ENCODE peak calls at places on chromosomes 2 and 18, in eight cellular contexts. M is H54, H is NCI-H2171 treated with DMSO at 0.1 percent for 48 hours, X is AG10803, G is kidney epithelial cell, F is occipital lobe, J is hypothalamus, D is WERI-Rb-1. U is an unnamed sample.

GRCh38 chr2:181063696-181064095 is 83.3 kb downstream of the UBE2E3 start:
- DNase-seq in H (no peak), X (no peak), D (no peak), J (no peak), F (no peak), G (no peak), M (no peak), U (no peak)

GRCh38 chr2:39949131-39949530 is 170.1 kb upstream of the THUMPD2 start:
- DNase-seq in M (no peak), D (no peak), X (no peak), J (no peak), F (no peak), G (no peak), H (no peak), U (peak)

GRCh38 chr2:229519655-229520054 is 194.7 kb downstream of the DNER start:
- DNase-seq in F (no peak), H (no peak), G (no peak), M (no peak), D (no peak), X (no peak), J (no peak), U (peak)

GRCh38 chr2:85593023-85593422 is 2.5 kb upstream of the RNF181 start:
- DNase-seq in X (no peak), H (no peak), F (no peak), D (no peak), J (no peak), G (no peak), M (no peak), U (no peak)

GRCh38 chr2:241391892-241392665 is 36.0 kb downstream of the FARP2 start:
- DNase-seq in D (peak), F (no peak), X (peak), G (no peak), J (no peak), H (no peak), M (no peak), U (no peak)

GRCh38 chr2:136703214-136703613 is 62.1 kb upstream of the THSD7B start:
- DNase-seq in X (no peak), G (no peak), M (no peak), D (no peak), F (no peak), H (no peak), J (no peak), U (no peak)

GRCh38 chr2:222930862-222931261 is 70.0 kb downstream of the ACSL3 start:
- DNase-seq in H (no peak), X (no peak), G (no peak), D (no peak), J (no peak), F (no peak), M (no peak), U (peak)

GRCh38 chr18:76859474-76860339 is 37.4 kb downstream of the ZNF236 start:
- DNase-seq in D (no peak), G (no peak), X (no peak), H (no peak), M (no peak), F (no peak), J (no peak), U (no peak)

GRCh38 chr2:176656776-176657140 is 387.5 kb downstream of the MTX2 start:
- DNase-seq in M (no peak), X (no peak), H (no peak), F (no peak), G (no peak), J (no peak), D (no peak), U (no peak)

GRCh38 chr2:173630425-173631122 is 275.9 kb downstream of the CDCA7 start:
- DNase-seq in X (no peak), F (no peak), G (no peak), M (no peak), D (no peak), J (no peak), H (no peak), U (no peak)

GRCh38 chr2:28590496-28591301 is 94.8 kb downstream of the PLB1 start:
- DNase-seq in F (no peak), X (no peak), J (no peak), D (no peak), G (no peak), M (no peak), H (no peak), U (no peak)

GRCh38 chr18:8493141-8493540 is 116.1 kb upstream of the RAB12 start:
- DNase-seq in J (no peak), D (no peak), H (no peak), G (no peak), M (no peak), F (no peak), X (no peak), U (no peak)

GRCh38 chr2:150478206-150478974 is 9.1 kb downstream of the RND3 start:
- DNase-seq in G (no peak), X (peak), F (no peak), M (no peak), J (no peak), D (no peak), H (no peak), U (peak)

GRCh38 chr2:187075106-187076070 is 226.4 kb upstream of the ZSWIM2 start:
- DNase-seq in F (no peak), X (no peak), J (no peak), D (no peak), M (no peak), H (no peak), G (no peak), U (no peak)

GRCh38 chr2:239396881-239397681 is 3.7 kb downstream of the HDAC4 start:
- DNase-seq in H (no peak), G (no peak), M (no peak), D (no peak), J (no peak), X (no peak), F (no peak), U (no peak)

GRCh38 chr2:28201711-28202180 is 190.9 kb upstream of the FOSL2 start:
- DNase-seq in J (no peak), F (no peak), M (no peak), D (peak), H (no peak), X (no peak), G (no peak), U (no peak)

GRCh38 chr2:8168876-8169275 is 513.0 kb upstream of the ID2 start:
- DNase-seq in J (no peak), X (no peak), F (no peak), D (no peak), M (no peak), G (no peak), H (no peak), U (no peak)

GRCh38 chr2:207166349-207167128 is 791 bp upstream of the KLF7 start:
- DNase-seq in D (peak), J (peak), H (peak), G (no peak), F (peak), M (peak), X (peak), U (peak)

GRCh38 chr18:48944634-48945033 is 6.1 kb downstream of the SMAD7 start:
- DNase-seq in H (no peak), D (no peak), X (no peak), F (no peak), G (no peak), M (no peak), J (no peak), U (peak)

GRCh38 chr2:118987886-118988285 is 45.9 kb downstream of the MARCO start:
- DNase-seq in J (no peak), G (no peak), M (no peak), F (no peak), X (no peak), H (no peak), D (no peak), U (no peak)

GRCh38 chr2:96636772-96637171 is 1.3 kb downstream of the KANSL3 start:
- DNase-seq in H (no peak), M (no peak), J (no peak), F (no peak), D (no peak), G (no peak), X (no peak), U (peak)

GRCh38 chr2:215882689-215883088 is 130.7 kb downstream of the MREG start:
- DNase-seq in G (no peak), D (no peak), J (no peak), F (no peak), M (no peak), H (no peak), X (no peak), U (no peak)

GRCh38 chr18:9665311-9665710 is 42.8 kb upstream of the RAB31 start:
- DNase-seq in D (no peak), M (no peak), G (no peak), J (no peak), X (no peak), F (no peak), H (no peak), U (peak)

GRCh38 chr2:130873700-130874346 is 37.1 kb downstream of the ARHGEF4 start:
- DNase-seq in J (peak), F (peak), X (peak), M (peak), D (peak), G (peak), H (peak), U (peak)

GRCh38 chr2:184444217-184444616 is 154.1 kb upstream of the ZNF804A start:
- DNase-seq in J (no peak), F (no peak), G (no peak), M (no peak), D (no peak), H (peak), X (no peak), U (no peak)

GRCh38 chr2:106184394-106184793 is 9.7 kb downstream of the UXS1 start:
- DNase-seq in D (no peak), X (no peak), J (no peak), M (no peak), H (no peak), G (no peak), F (no peak), U (no peak)

GRCh38 chr2:46737577-46737976 is 178.0 kb downstream of the MCFD2 start:
- DNase-seq in F (no peak), D (no peak), M (no peak), G (peak), X (no peak), J (no peak), H (peak), U (peak)

GRCh38 chr18:75133721-75134645 is 75.0 kb downstream of the PTGR3 start:
- DNase-seq in G (no peak), H (no peak), M (no peak), D (peak), F (no peak), X (no peak), J (no peak), U (no peak)

GRCh38 chr18:2433366-2433765 is 137.9 kb downstream of the METTL4 start:
- DNase-seq in X (no peak), J (no peak), F (no peak), D (no peak), M (no peak), H (no peak), G (no peak), U (no peak)

GRCh38 chr2:239223330-239224248 is 177.2 kb downstream of the HDAC4 start:
- DNase-seq in M (no peak), X (peak), D (no peak), J (no peak), F (peak), G (no peak), H (no peak), U (no peak)

GRCh38 chr2:128545085-128545484 is 226.4 kb upstream of the HS6ST1 start:
- DNase-seq in H (no peak), J (no peak), D (no peak), X (no peak), M (no peak), F (no peak), G (no peak), U (no peak)

GRCh38 chr2:177404243-177404642 is 11.7 kb downstream of the AGPS start:
- DNase-seq in D (no peak), M (no peak), X (no peak), H (no peak), J (no peak), F (no peak), G (no peak), U (no peak)

GRCh38 chr2:209721497-209721896 is 50.1 kb upstream of the UNC80 start:
- DNase-seq in J (no peak), M (no peak), G (no peak), F (no peak), X (no peak), H (no peak), D (no peak), U (peak)

GRCh38 chr2:161586517-161587167 is 37.6 kb upstream of the SLC4A10 start:
- DNase-seq in J (no peak), M (no peak), G (no peak), D (no peak), H (peak), X (peak), F (no peak), U (peak)

GRCh38 chr18:27785815-27786537 is 391.0 kb downstream of the CDH2 start:
- DNase-seq in X (no peak), D (peak), M (no peak), J (no peak), F (no peak), H (peak), G (no peak), U (no peak)

GRCh38 chr2:212032032-212032431 is 506.6 kb downstream of the ERBB4 start:
- DNase-seq in M (no peak), X (peak), F (no peak), H (no peak), G (peak), J (no peak), D (no peak), U (peak)

GRCh38 chr2:234674781-234675201 is 177.9 kb upstream of the ARL4C start:
- DNase-seq in H (no peak), J (no peak), D (no peak), F (no peak), X (peak), G (peak), M (no peak), U (peak)

GRCh38 chr2:85022232-85022631 is 51.3 kb downstream of the KCMF1 start:
- DNase-seq in J (no peak), M (no peak), X (no peak), H (no peak), F (no peak), G (no peak), D (no peak), U (no peak)

GRCh38 chr2:10120938-10121574 is 1.5 kb upstream of the RRM2 start:
- DNase-seq in J (no peak), H (peak), X (no peak), M (no peak), F (no peak), D (no peak), G (no peak), U (peak)